ENCODE peak calls at places on chromosomes 3 and 15, in nine cellular contexts. One of them, this sample, is unnamed.

GRCh38 chr15:42725331-42725903 is 11.5 kb downstream of the CDAN1 start:
- DNase-seq in GM23338: no peak
- DNase-seq in psoas muscle: no peak
- DNase-seq in neural progenitor cell: no peak
- DNase-seq in IMR-90: no peak
- DNase-seq in cardiac muscle cell: no peak
- DNase-seq in OCI-LY7: no peak
- DNase-seq in transverse colon: no peak
- DNase-seq in colonic mucosa: no peak
- DNase-seq in this sample: no peak

GRCh38 chr15:82018201-82018600 is 27.6 kb downstream of the MEX3B start:
- DNase-seq in IMR-90: no peak
- DNase-seq in cardiac muscle cell: peak; percentile 31
- DNase-seq in transverse colon: no peak
- DNase-seq in psoas muscle: no peak
- DNase-seq in OCI-LY7: no peak
- DNase-seq in neural progenitor cell: no peak
- DNase-seq in colonic mucosa: no peak
- DNase-seq in GM23338: no peak
- DNase-seq in this sample: no peak

GRCh38 chr3:40770046-40770445 is 245.3 kb downstream of the ZNF621 start:
- DNase-seq in colonic mucosa: peak; percentile 52
- DNase-seq in transverse colon: peak; percentile 40
- DNase-seq in psoas muscle: no peak
- DNase-seq in OCI-LY7: no peak
- DNase-seq in cardiac muscle cell: no peak
- DNase-seq in GM23338: no peak
- DNase-seq in neural progenitor cell: no peak
- DNase-seq in IMR-90: no peak
- DNase-seq in this sample: no peak

GRCh38 chr3:113747719-113748046 is 848 bp downstream of the ATP6V1A start:
- DNase-seq in cardiac muscle cell: no peak
- DNase-seq in neural progenitor cell: peak; percentile 18
- DNase-seq in OCI-LY7: peak; percentile 18
- DNase-seq in IMR-90: no peak
- DNase-seq in psoas muscle: no peak
- DNase-seq in GM23338: no peak
- DNase-seq in transverse colon: no peak
- DNase-seq in colonic mucosa: no peak
- DNase-seq in this sample: no peak

GRCh38 chr15:48244923-48245322 is 38.8 kb downstream of the SLC12A1 start:
- DNase-seq in neural progenitor cell: no peak
- DNase-seq in GM23338: no peak
- DNase-seq in IMR-90: no peak
- DNase-seq in transverse colon: no peak
- DNase-seq in cardiac muscle cell: peak; percentile 43
- DNase-seq in colonic mucosa: no peak
- DNase-seq in OCI-LY7: no peak
- DNase-seq in psoas muscle: no peak
- DNase-seq in this sample: no peak

GRCh38 chr3:99351097-99351496 is 287.3 kb upstream of the COL8A1 start:
- DNase-seq in transverse colon: peak; percentile 8
- DNase-seq in OCI-LY7: no peak
- DNase-seq in IMR-90: no peak
- DNase-seq in psoas muscle: no peak
- DNase-seq in cardiac muscle cell: no peak
- DNase-seq in neural progenitor cell: no peak
- DNase-seq in colonic mucosa: no peak
- DNase-seq in GM23338: no peak
- DNase-seq in this sample: no peak

GRCh38 chr15:27752682-27753081 is 346.4 kb downstream of the OCA2 start:
- DNase-seq in OCI-LY7: no peak
- DNase-seq in psoas muscle: no peak
- DNase-seq in colonic mucosa: no peak
- DNase-seq in transverse colon: no peak
- DNase-seq in GM23338: no peak
- DNase-seq in neural progenitor cell: no peak
- DNase-seq in cardiac muscle cell: no peak
- DNase-seq in IMR-90: no peak
- DNase-seq in this sample: no peak

GRCh38 chr3:58711871-58712270 is 45.3 kb upstream of the FAM3D start:
- DNase-seq in IMR-90: no peak
- DNase-seq in colonic mucosa: no peak
- DNase-seq in transverse colon: no peak
- DNase-seq in GM23338: no peak
- DNase-seq in psoas muscle: no peak
- DNase-seq in neural progenitor cell: no peak
- DNase-seq in cardiac muscle cell: no peak
- DNase-seq in OCI-LY7: no peak
- DNase-seq in this sample: no peak

GRCh38 chr15:65083262-65083701 is 6.7 kb downstream of the KBTBD13 start:
- DNase-seq in transverse colon: no peak
- DNase-seq in cardiac muscle cell: peak; percentile 58
- DNase-seq in IMR-90: peak; percentile 74
- DNase-seq in psoas muscle: no peak
- DNase-seq in colonic mucosa: no peak
- DNase-seq in GM23338: peak; percentile 75
- DNase-seq in neural progenitor cell: peak; percentile 92
- DNase-seq in OCI-LY7: no peak
- DNase-seq in this sample: no peak

GRCh38 chr3:41169038-41169437 is 30.3 kb upstream of the CTNNB1 start:
- DNase-seq in neural progenitor cell: no peak
- DNase-seq in OCI-LY7: no peak
- DNase-seq in cardiac muscle cell: peak; percentile 50
- DNase-seq in transverse colon: no peak
- DNase-seq in GM23338: no peak
- DNase-seq in colonic mucosa: no peak
- DNase-seq in IMR-90: no peak
- DNase-seq in psoas muscle: no peak
- DNase-seq in this sample: no peak

GRCh38 chr15:89794627-89795241 is 18.6 kb downstream of the MESP2 start:
- DNase-seq in transverse colon: no peak
- DNase-seq in OCI-LY7: no peak
- DNase-seq in GM23338: no peak
- DNase-seq in neural progenitor cell: no peak
- DNase-seq in colonic mucosa: no peak
- DNase-seq in IMR-90: peak; percentile 70
- DNase-seq in psoas muscle: no peak
- DNase-seq in cardiac muscle cell: peak; percentile 89
- DNase-seq in this sample: peak; percentile 21

GRCh38 chr15:62901087-62901486 is 141.5 kb upstream of the TPM1 start:
- DNase-seq in OCI-LY7: no peak
- DNase-seq in neural progenitor cell: no peak
- DNase-seq in colonic mucosa: no peak
- DNase-seq in transverse colon: no peak
- DNase-seq in cardiac muscle cell: no peak
- DNase-seq in IMR-90: no peak
- DNase-seq in psoas muscle: no peak
- DNase-seq in GM23338: no peak
- DNase-seq in this sample: no peak

GRCh38 chr15:62902821-62903220 is 139.7 kb upstream of the TPM1 start:
- DNase-seq in neural progenitor cell: no peak
- DNase-seq in colonic mucosa: no peak
- DNase-seq in OCI-LY7: no peak
- DNase-seq in psoas muscle: no peak
- DNase-seq in GM23338: no peak
- DNase-seq in transverse colon: no peak
- DNase-seq in IMR-90: no peak
- DNase-seq in cardiac muscle cell: no peak
- DNase-seq in this sample: no peak

GRCh38 chr15:62899090-62899493 is 143.5 kb upstream of the TPM1 start:
- DNase-seq in OCI-LY7: no peak
- DNase-seq in transverse colon: peak; percentile 55
- DNase-seq in psoas muscle: no peak
- DNase-seq in GM23338: no peak
- DNase-seq in colonic mucosa: peak; percentile 71
- DNase-seq in IMR-90: no peak
- DNase-seq in cardiac muscle cell: no peak
- DNase-seq in neural progenitor cell: no peak
- DNase-seq in this sample: no peak

GRCh38 chr15:62901916-62902554 is 140.5 kb upstream of the TPM1 start:
- DNase-seq in GM23338: no peak
- DNase-seq in cardiac muscle cell: no peak
- DNase-seq in OCI-LY7: no peak
- DNase-seq in colonic mucosa: no peak
- DNase-seq in neural progenitor cell: no peak
- DNase-seq in psoas muscle: no peak
- DNase-seq in transverse colon: no peak
- DNase-seq in IMR-90: no peak
- DNase-seq in this sample: no peak

DNA sequence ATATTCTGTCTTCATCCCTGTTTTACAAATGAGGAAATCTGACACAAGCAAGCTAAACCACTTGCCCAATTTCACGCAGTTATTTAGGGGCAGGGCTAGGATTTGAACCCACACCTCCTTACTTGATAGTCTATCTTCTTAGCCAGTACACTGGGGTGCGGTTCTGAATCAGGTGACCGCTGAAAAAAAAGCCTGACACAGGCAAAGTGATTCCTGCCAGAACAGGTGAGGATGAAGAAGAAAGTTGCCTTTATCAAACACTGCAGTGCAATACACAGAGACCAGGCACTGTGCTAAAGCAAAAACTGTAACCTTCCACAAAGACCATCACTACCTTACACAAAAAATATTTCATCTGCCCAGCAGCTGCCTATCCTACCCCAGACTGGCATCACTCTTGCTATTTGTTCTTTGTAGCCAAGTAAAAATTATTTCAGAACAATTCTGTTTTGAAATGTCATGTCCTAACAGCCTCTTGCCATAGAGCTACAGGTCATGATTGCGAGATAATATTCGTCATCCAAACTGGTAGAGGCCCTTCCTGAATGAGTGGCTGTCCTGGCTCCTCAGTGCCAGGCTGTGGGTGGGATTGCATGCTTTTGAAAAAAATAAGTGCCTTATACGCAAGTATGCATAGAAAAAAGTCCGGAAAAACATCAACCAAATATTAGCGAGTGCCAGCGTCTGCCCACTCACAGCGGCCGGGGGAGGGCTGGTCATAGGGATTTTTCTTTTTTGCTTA is 142.3 kb upstream of the TPM1 start:
- DNase-seq in psoas muscle: no peak
- DNase-seq in neural progenitor cell: no peak
- DNase-seq in transverse colon: no peak
- DNase-seq in IMR-90: no peak
- DNase-seq in cardiac muscle cell: no peak
- DNase-seq in OCI-LY7: no peak
- DNase-seq in colonic mucosa: no peak
- DNase-seq in GM23338: no peak
- DNase-seq in this sample: no peak
- H3K27ac ChIP-seq in psoas muscle: peak overlapping the region; percentile 60
- H3K27ac ChIP-seq in neural progenitor cell: no peak overlapping the region
- H3K27ac ChIP-seq in transverse colon: peak overlapping the region; percentile 50
- H3K27ac ChIP-seq in IMR-90: no peak overlapping the region
- H3K27ac ChIP-seq in cardiac muscle cell: peak overlapping the region; percentile 64
- H3K27ac ChIP-seq in OCI-LY7: no peak overlapping the region
- H3K27ac ChIP-seq in colonic mucosa: no peak overlapping the region
- H3K27ac ChIP-seq in GM23338: no peak overlapping the region
- H3K27ac ChIP-seq in this sample: peak overlapping the region; percentile 100

GRCh38 chr15:99443056-99443756 is 122.6 kb upstream of the MEF2A start:
- DNase-seq in OCI-LY7: no peak
- DNase-seq in transverse colon: no peak
- DNase-seq in IMR-90: no peak
- DNase-seq in cardiac muscle cell: no peak
- DNase-seq in GM23338: no peak
- DNase-seq in colonic mucosa: no peak
- DNase-seq in neural progenitor cell: no peak
- DNase-seq in psoas muscle: no peak
- DNase-seq in this sample: peak; percentile 63
- H3K4me1 ChIP-seq in OCI-LY7: no peaks in the 10 kb centered on the region
- H3K4me1 ChIP-seq in transverse colon: peaks cover 14% of the 10 kb centered on the region
- H3K4me1 ChIP-seq in IMR-90: peaks cover 14% of the 10 kb centered on the region
- H3K4me1 ChIP-seq in cardiac muscle cell: peaks cover 7% of the 10 kb centered on the region
- H3K4me1 ChIP-seq in GM23338: peaks cover 8% of the 10 kb centered on the region
- H3K4me1 ChIP-seq in colonic mucosa: peaks cover 4% of the 10 kb centered on the region
- H3K4me1 ChIP-seq in neural progenitor cell: peaks cover 11% of the 10 kb centered on the region
- H3K4me1 ChIP-seq in psoas muscle: peaks cover 43% of the 10 kb centered on the region
- H3K4me1 ChIP-seq in this sample: peaks cover 13% of the 10 kb centered on the region

GRCh38 chr3:172991424-172991996 is 149.5 kb downstream of the SPATA16 start:
- DNase-seq in IMR-90: no peak
- DNase-seq in transverse colon: no peak
- DNase-seq in OCI-LY7: no peak
- DNase-seq in cardiac muscle cell: peak; percentile 5
- DNase-seq in psoas muscle: no peak
- DNase-seq in GM23338: no peak
- DNase-seq in neural progenitor cell: no peak
- DNase-seq in colonic mucosa: no peak
- DNase-seq in this sample: no peak

GRCh38 chr3:172984938-172985337 is 156.1 kb downstream of the SPATA16 start:
- DNase-seq in psoas muscle: no peak
- DNase-seq in neural progenitor cell: no peak
- DNase-seq in OCI-LY7: no peak
- DNase-seq in IMR-90: no peak
- DNase-seq in GM23338: no peak
- DNase-seq in cardiac muscle cell: no peak
- DNase-seq in transverse colon: no peak
- DNase-seq in colonic mucosa: no peak
- DNase-seq in this sample: no peak

GRCh38 chr3:172982731-172983364 is 158.2 kb downstream of the SPATA16 start:
- DNase-seq in colonic mucosa: no peak
- DNase-seq in psoas muscle: no peak
- DNase-seq in transverse colon: no peak
- DNase-seq in neural progenitor cell: no peak
- DNase-seq in cardiac muscle cell: peak; percentile 30
- DNase-seq in IMR-90: no peak
- DNase-seq in OCI-LY7: no peak
- DNase-seq in GM23338: peak; percentile 29
- DNase-seq in this sample: no peak

GRCh38 chr3:172989373-172989772 is 151.7 kb downstream of the SPATA16 start:
- DNase-seq in OCI-LY7: no peak
- DNase-seq in IMR-90: no peak
- DNase-seq in GM23338: no peak
- DNase-seq in cardiac muscle cell: no peak
- DNase-seq in neural progenitor cell: no peak
- DNase-seq in psoas muscle: no peak
- DNase-seq in transverse colon: no peak
- DNase-seq in colonic mucosa: no peak
- DNase-seq in this sample: no peak

DNA sequence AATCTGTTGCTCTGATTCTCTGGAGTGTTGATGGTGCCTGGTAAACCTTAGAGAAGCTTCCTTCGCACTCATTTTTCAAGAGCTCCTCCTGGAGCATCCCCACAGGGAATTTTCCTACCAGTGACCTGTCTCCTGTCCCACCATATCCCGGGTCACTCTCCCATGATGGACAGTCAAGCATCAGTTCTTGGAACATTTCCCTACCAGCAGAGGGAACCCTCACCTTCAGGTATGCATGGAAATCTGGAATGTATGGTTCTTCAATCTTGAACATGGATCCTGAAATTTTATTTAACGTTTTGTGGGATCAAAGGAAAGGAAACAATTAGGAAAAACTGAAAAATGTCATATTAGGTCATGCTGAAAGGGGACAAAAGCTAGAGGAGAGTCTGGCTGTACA is 153.8 kb downstream of the SPATA16 start:
- DNase-seq in IMR-90: no peak
- DNase-seq in OCI-LY7: no peak
- DNase-seq in cardiac muscle cell: no peak
- DNase-seq in transverse colon: no peak
- DNase-seq in GM23338: peak; percentile 79
- DNase-seq in psoas muscle: no peak
- DNase-seq in colonic mucosa: no peak
- DNase-seq in neural progenitor cell: peak; percentile 39
- DNase-seq in this sample: no peak
- TF ChIP-seq CTCF in IMR-90: no peak
- TF ChIP-seq CTCF in OCI-LY7: peak; percentile 43
- TF ChIP-seq CTCF in cardiac muscle cell: no peak
- TF ChIP-seq CTCF in transverse colon: no peak
- TF ChIP-seq CTCF in GM23338: peak; percentile 92
- TF ChIP-seq CTCF in psoas muscle: no peak
- TF ChIP-seq CTCF in colonic mucosa: no peak
- TF ChIP-seq CTCF in neural progenitor cell: peak; percentile 62
- TF ChIP-seq CTCF in this sample: peak; percentile 40

GRCh38 chr15:58460108-58460507 is 28.3 kb downstream of the LIPC start:
- DNase-seq in transverse colon: no peak
- DNase-seq in colonic mucosa: no peak
- DNase-seq in cardiac muscle cell: no peak
- DNase-seq in OCI-LY7: no peak
- DNase-seq in IMR-90: peak; percentile 22
- DNase-seq in neural progenitor cell: no peak
- DNase-seq in psoas muscle: no peak
- DNase-seq in GM23338: no peak
- DNase-seq in this sample: no peak
- H3K27ac ChIP-seq in transverse colon: peak overlapping the region; percentile 66
- H3K27ac ChIP-seq in colonic mucosa: peak overlapping the region; percentile 52
- H3K27ac ChIP-seq in cardiac muscle cell: no peak overlapping the region
- H3K27ac ChIP-seq in OCI-LY7: no peak overlapping the region
- H3K27ac ChIP-seq in IMR-90: no peak overlapping the region
- H3K27ac ChIP-seq in neural progenitor cell: no peak overlapping the region
- H3K27ac ChIP-seq in psoas muscle: peak overlapping the region; percentile 52
- H3K27ac ChIP-seq in GM23338: no peak overlapping the region
- H3K27ac ChIP-seq in this sample: no peak overlapping the region

This sample was measured in RWPE2.